ENCODE peak calls at places on chromosomes 3 and 15, in four cellular contexts. N is mesenchymal stem cell, Q is mesendoderm, G is H9. M is an unnamed sample.

GRCh38 chr15:53588773-53589172 is 170.7 kb downstream of the WDR72 start:
- DNase-seq in N (peak), Q (peak), G (no peak), M (peak)

GRCh38 chr3:27590437-27591320 is 106.5 kb upstream of the SLC4A7 start:
- DNase-seq in N (peak), Q (no peak), G (no peak), M (peak)

GRCh38 chr3:59831394-59831793 is 781.6 kb upstream of the CFAP20DC start:
- DNase-seq in N (no peak), Q (no peak), G (no peak), M (no peak)

GRCh38 chr3:72738752-72739520 is 109.3 kb downstream of the SHQ1 start:
- DNase-seq in N (no peak), Q (peak), G (peak), M (peak)

GRCh38 chr3:87694678-87695077 is 364.1 kb downstream of the CGGBP1 start:
- DNase-seq in N (no peak), Q (no peak), G (no peak), M (no peak)

GRCh38 chr3:187209501-187209900 is 12.2 kb downstream of the RTP1 start:
- DNase-seq in N (no peak), Q (no peak), G (no peak), M (no peak)

GRCh38 chr3:42846682-42847522 is 28.8 kb downstream of the CYP8B1 start:
- DNase-seq in N (no peak), Q (no peak), G (no peak), M (no peak)

GRCh38 chr3:9903238-9903624 is 583 bp downstream of the IL17RE start:
- DNase-seq in N (peak), Q (no peak), G (no peak), M (no peak)

GRCh38 chr3:190017575-190018288 is 103.0 kb downstream of the P3H2 start:
- DNase-seq in N (peak), Q (peak), G (no peak), M (no peak)

GRCh38 chr15:48177383-48177874 is 666 bp downstream of the MYEF2 start:
- DNase-seq in N (peak), Q (peak), G (no peak), M (no peak)

GRCh38 chr15:40217166-40217785 is 21.6 kb upstream of the PAK6 start:
- DNase-seq in N (peak), Q (peak), G (no peak), M (peak)

GRCh38 chr3:183698318-183698731 is 728 bp downstream of the YEATS2 start:
- DNase-seq in N (peak), Q (peak), G (no peak), M (peak)

GRCh38 chr15:60793656-60794055 is 314.7 kb upstream of the ICE2 start:
- DNase-seq in N (no peak), Q (no peak), G (no peak), M (no peak)

GRCh38 chr3:176926034-176926433 is 271.2 kb downstream of the TBL1XR1 start:
- DNase-seq in N (no peak), Q (no peak), G (no peak), M (no peak)

GRCh38 chr3:195385526-195385925 is 57.3 kb downstream of the ACAP2 start:
- DNase-seq in N (peak), Q (peak), G (no peak), M (peak)

GRCh38 chr3:111859974-111860859 is 1.2 kb downstream of the PHLDB2 start:
- DNase-seq in N (peak), Q (peak), G (peak), M (peak)

GRCh38 chr3:39267631-39268553 is 11.9 kb downstream of the CX3CR1 start:
- DNase-seq in N (no peak), Q (no peak), G (peak), M (no peak)

GRCh38 chr3:128548011-128548410 is 55.0 kb upstream of the GATA2 start:
- DNase-seq in N (no peak), Q (no peak), G (no peak), M (no peak)

GRCh38 chr3:146783446-146783845 is 178.3 kb upstream of the PLSCR5 start:
- DNase-seq in N (no peak), Q (no peak), G (no peak), M (no peak)

GRCh38 chr3:24119321-24119751 is 174.2 kb downstream of the NR1D2 start:
- DNase-seq in N (peak), Q (no peak), G (no peak), M (no peak)

GRCh38 chr3:184428561-184429175 is 48.8 kb downstream of the CHRD start:
- DNase-seq in N (no peak), Q (no peak), G (no peak), M (no peak)

GRCh38 chr3:150222190-150222548 is 185.9 kb upstream of the TSC22D2 start:
- DNase-seq in N (no peak), Q (no peak), G (no peak), M (no peak)

GRCh38 chr15:92009162-92009561 is 155.7 kb downstream of the SLCO3A1 start:
- DNase-seq in N (no peak), Q (no peak), G (no peak), M (no peak)

GRCh38 chr3:190326930-190327329 is 4.7 kb upstream of the CLDN1 start:
- DNase-seq in N (no peak), Q (no peak), G (no peak), M (no peak)

GRCh38 chr15:49462242-49462641 is 39.2 kb downstream of the FGF7 start:
- DNase-seq in N (no peak), Q (no peak), G (no peak), M (no peak)

GRCh38 chr3:103002447-103002846 is 567.6 kb downstream of the ZPLD1 start:
- DNase-seq in N (no peak), Q (no peak), G (no peak), M (no peak)

GRCh38 chr3:126556637-126557414 is 1.9 kb downstream of the C3orf22 start:
- DNase-seq in N (no peak), Q (no peak), G (peak), M (no peak)

GRCh38 chr3:97994328-97994945 is 22.2 kb upstream of the RIOX2 start:
- DNase-seq in N (no peak), Q (no peak), G (no peak), M (no peak)

GRCh38 chr3:169996063-169996462 is 29.5 kb downstream of the SEC62 start:
- DNase-seq in N (no peak), Q (no peak), G (no peak), M (no peak)

GRCh38 chr3:191401775-191402357 is 59.1 kb upstream of the PYDC2 start:
- DNase-seq in N (no peak), Q (no peak), G (no peak), M (peak)
- H3K4me2 ChIP-seq in N (no peak), Q (no peak), G (no peak), M (no peak)

GRCh38 chr3:196949750-196950149 is 7.4 kb upstream of the NCBP2 start:
- DNase-seq in N (no peak), Q (no peak), G (no peak), M (no peak)
- H2AK5ac ChIP-seq in N (no peak), Q (no peak), G (no peak), M (no peak)

DNA sequence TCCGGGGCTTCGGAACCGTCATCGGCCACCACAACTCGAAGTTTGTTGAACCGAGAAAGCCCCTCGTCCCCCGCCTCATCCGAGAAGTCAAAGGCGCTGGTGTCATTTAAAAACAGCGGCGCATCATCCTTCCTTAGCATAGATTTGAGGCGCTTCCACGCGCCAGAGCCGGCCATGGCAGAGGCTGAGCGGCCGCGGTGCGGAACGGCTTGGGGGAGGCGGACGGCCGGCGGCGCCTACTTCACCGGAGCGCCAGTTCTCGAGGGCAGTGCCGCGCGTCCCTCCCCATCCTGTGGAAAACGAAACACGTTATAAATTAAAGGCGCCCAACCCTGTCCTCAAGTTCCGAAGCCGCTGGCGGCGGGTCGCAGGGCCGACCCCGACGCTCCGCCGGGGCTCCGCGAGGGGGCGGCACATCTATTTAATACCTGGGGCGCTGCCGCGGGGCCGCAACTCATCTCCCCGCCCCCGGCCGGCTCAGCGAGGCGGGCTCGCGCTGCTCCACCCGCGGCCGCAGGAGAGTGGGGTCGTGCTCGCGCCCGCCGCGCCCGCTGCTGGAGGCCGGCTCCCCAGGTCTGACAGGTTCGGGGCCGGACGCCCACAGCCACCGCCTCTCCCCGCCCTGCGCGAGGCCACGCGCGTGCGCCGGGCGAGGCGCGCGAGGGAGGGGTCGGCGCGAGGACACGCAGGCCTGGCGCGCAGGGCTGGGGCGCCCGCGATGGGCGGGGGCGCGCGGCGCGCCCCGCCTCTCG is at the start of gene SLC30A4:
- DNase-seq in N (peak), Q (peak), G (peak), M (peak)
- H2BK120ac ChIP-seq in N (peak), Q (no peak), G (no peak), M (peak)

DNA sequence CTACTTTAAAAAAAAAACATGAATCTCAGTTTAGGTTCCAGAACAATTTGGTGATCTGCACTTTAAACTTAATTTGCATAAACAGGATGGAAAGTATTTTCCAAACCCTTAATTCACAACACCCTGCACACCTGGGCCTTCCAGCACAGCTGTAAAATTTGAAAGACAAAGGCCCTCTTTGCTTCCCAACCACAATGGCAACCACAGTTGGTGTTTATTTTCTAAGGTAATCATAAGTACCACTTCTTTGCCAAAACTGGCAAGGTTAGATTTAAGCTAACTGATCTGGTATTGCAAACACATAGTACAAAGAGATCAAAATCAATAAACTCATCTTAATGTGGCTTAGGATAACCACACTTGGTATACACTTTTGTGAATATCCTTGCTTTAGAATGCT is 4.1 kb downstream of the LRIG1 start:
- DNase-seq in N (no peak), Q (no peak), G (no peak), M (no peak)
- H3K4me2 ChIP-seq in N (no peak), Q (no peak), G (peak), M (no peak)

GRCh38 chr3:16476636-16477035 is 36.9 kb downstream of the RFTN1 start:
- DNase-seq in N (peak), Q (no peak), G (no peak), M (no peak)

GRCh38 chr3:16477054-16477453 is 36.4 kb downstream of the RFTN1 start:
- DNase-seq in N (peak), Q (no peak), G (no peak), M (no peak)

GRCh38 chr3:16480861-16481569 is 32.5 kb downstream of the RFTN1 start:
- DNase-seq in N (peak), Q (peak), G (no peak), M (no peak)

GRCh38 chr3:16477501-16477900 is 36.0 kb downstream of the RFTN1 start:
- DNase-seq in N (peak), Q (no peak), G (no peak), M (no peak)

GRCh38 chr3:16478516-16478915 is 35.0 kb downstream of the RFTN1 start:
- DNase-seq in N (peak), Q (no peak), G (no peak), M (peak)
- H2AK5ac ChIP-seq in N (peak), Q (no peak), G (no peak), M (no peak)

GRCh38 chr3:172138792-172139507 is 99.6 kb downstream of the FNDC3B start:
- DNase-seq in N (peak), Q (peak), G (no peak), M (peak)
- H2BK120ac ChIP-seq in N (peak), Q (no peak), G (no peak), M (no peak)

GRCh38 chr15:80490431-80490990 is 86.3 kb downstream of the ARNT2 start:
- DNase-seq in N (no peak), Q (no peak), G (no peak), M (no peak)

GRCh38 chr15:80487884-80488283 is 83.7 kb downstream of the ARNT2 start:
- DNase-seq in N (no peak), Q (no peak), G (no peak), M (no peak)

GRCh38 chr15:80485370-80486164 is 81.4 kb downstream of the ARNT2 start:
- DNase-seq in N (no peak), Q (no peak), G (no peak), M (no peak)

GRCh38 chr15:80492409-80492808 is 88.2 kb downstream of the ARNT2 start:
- DNase-seq in N (no peak), Q (peak), G (no peak), M (no peak)

GRCh38 chr15:80489030-80489594 is 84.9 kb downstream of the ARNT2 start:
- DNase-seq in N (peak), Q (no peak), G (no peak), M (no peak)
- H3K4me2 ChIP-seq in N (no peak), Q (no peak), G (no peak), M (no peak)

M was measured in trophoblast cell.